ENCODE peak calls at places on chromosomes 7 and 10, in eight cellular contexts. N, Z, F, M, G, V, X and L are unnamed samples.

GRCh38 chr10:21047096-21047495 is 150.0 kb upstream of the NEBL start:
- DNase-seq in N (no peak), Z (no peak), F (no peak), M (no peak), G (no peak), V (no peak), X (no peak), L (no peak)

GRCh38 chr7:151056286-151057037 is 1.2 kb downstream of the CDK5 start:
- DNase-seq in N (no peak), Z (peak), F (no peak), M (no peak), G (no peak), V (no peak), X (peak), L (no peak)

GRCh38 chr7:30157217-30157616 is 22.4 kb downstream of the MTURN start:
- DNase-seq in N (no peak), Z (no peak), F (no peak), M (no peak), G (no peak), V (no peak), X (no peak), L (no peak)

GRCh38 chr10:53401536-53401935 is 629.0 kb upstream of the MBL2 start:
- DNase-seq in N (no peak), Z (no peak), F (no peak), M (no peak), G (no peak), V (no peak), X (no peak), L (no peak)

GRCh38 chr10:130745831-130746230 is 565.7 kb downstream of the TCERG1L start:
- DNase-seq in N (no peak), Z (no peak), F (no peak), M (no peak), G (no peak), V (no peak), X (peak), L (no peak)

GRCh38 chr10:122515588-122516231 is 44.8 kb upstream of the DMBT1 start:
- DNase-seq in N (no peak), Z (no peak), F (no peak), M (peak), G (peak), V (no peak), X (peak), L (no peak)

GRCh38 chr7:45106820-45107219 is 4.7 kb downstream of the TBRG4 start:
- DNase-seq in N (no peak), Z (no peak), F (no peak), M (no peak), G (no peak), V (no peak), X (no peak), L (no peak)

GRCh38 chr10:32795598-32796183 is 162.3 kb downstream of the ITGB1 start:
- DNase-seq in N (peak), Z (peak), F (no peak), M (peak), G (no peak), V (peak), X (no peak), L (no peak)

GRCh38 chr10:19816420-19817250 is at the start of gene PLXDC2:
- DNase-seq in N (no peak), Z (peak), F (peak), M (peak), G (no peak), V (peak), X (no peak), L (no peak)

GRCh38 chr10:100327007-100327700 is 2.9 kb downstream of the PKD2L1 start:
- DNase-seq in N (no peak), Z (no peak), F (no peak), M (peak), G (no peak), V (no peak), X (peak), L (no peak)

GRCh38 chr10:3782456-3783312 is 2.3 kb downstream of the KLF6 start:
- DNase-seq in N (no peak), Z (peak), F (peak), M (peak), G (no peak), V (peak), X (peak), L (peak)

GRCh38 chr7:25852249-25852994 is 299.6 kb upstream of the NFE2L3 start:
- DNase-seq in N (no peak), Z (peak), F (no peak), M (no peak), G (no peak), V (peak), X (no peak), L (no peak)

GRCh38 chr7:1123721-1124120 is 35.8 kb downstream of the GPER1 start:
- DNase-seq in N (peak), Z (peak), F (peak), M (peak), G (no peak), V (peak), X (peak), L (no peak)

GRCh38 chr10:21926949-21927348 is 76.6 kb downstream of the DNAJC1 start:
- DNase-seq in N (peak), Z (peak), F (no peak), M (peak), G (no peak), V (peak), X (no peak), L (peak)

GRCh38 chr7:103551006-103551405 is 105.0 kb upstream of the SLC26A5 start:
- DNase-seq in N (no peak), Z (no peak), F (no peak), M (peak), G (no peak), V (no peak), X (no peak), L (no peak)

GRCh38 chr10:28679941-28680752 is 2.8 kb downstream of the BAMBI start:
- DNase-seq in N (no peak), Z (peak), F (no peak), M (no peak), G (no peak), V (peak), X (no peak), L (no peak)

GRCh38 chr10:108783897-108784296 is 1139.4 kb downstream of the XPNPEP1 start:
- DNase-seq in N (peak), Z (peak), F (no peak), M (peak), G (no peak), V (peak), X (peak), L (no peak)

GRCh38 chr10:133325392-133325760 is 11.3 kb downstream of the CALY start:
- DNase-seq in N (no peak), Z (peak), F (no peak), M (no peak), G (no peak), V (no peak), X (no peak), L (no peak)
- H3K4me3 ChIP-seq in N (peak), Z (peak), F (peak), M (peak), G (peak), V (peak), X (peak), L (peak)

GRCh38 chr7:94513565-94513860 is 3.9 kb downstream of the CASD1 start:
- DNase-seq in N (no peak), Z (no peak), F (no peak), M (peak), G (no peak), V (no peak), X (no peak), L (no peak)

GRCh38 chr7:94509879-94510581 is 421 bp downstream of the CASD1 start:
- DNase-seq in N (peak), Z (peak), F (peak), M (peak), G (peak), V (peak), X (peak), L (no peak)

GRCh38 chr7:94512735-94513564 is 3.3 kb downstream of the CASD1 start:
- DNase-seq in N (no peak), Z (no peak), F (no peak), M (no peak), G (no peak), V (no peak), X (no peak), L (no peak)

GRCh38 chr7:94510582-94511456 is 1.2 kb downstream of the CASD1 start:
- DNase-seq in N (peak), Z (peak), F (no peak), M (peak), G (peak), V (peak), X (peak), L (no peak)

GRCh38 chr7:94511763-94512162 is 2.2 kb downstream of the CASD1 start:
- DNase-seq in N (no peak), Z (no peak), F (no peak), M (peak), G (no peak), V (peak), X (no peak), L (no peak)
- TF ChIP-seq CTCF in N (no peak), Z (no peak), F (no peak), M (no peak), G (no peak), V (no peak), X (no peak), L (no peak)

GRCh38 chr7:109178342-109178741 is 608.7 kb downstream of the DNAJB9 start:
- DNase-seq in N (no peak), Z (no peak), F (no peak), M (no peak), G (no peak), V (no peak), X (no peak), L (no peak)
- H3K4me3 ChIP-seq in N (no peak), Z (no peak), F (no peak), M (no peak), G (no peak), V (no peak), X (no peak), L (no peak)

DNA sequence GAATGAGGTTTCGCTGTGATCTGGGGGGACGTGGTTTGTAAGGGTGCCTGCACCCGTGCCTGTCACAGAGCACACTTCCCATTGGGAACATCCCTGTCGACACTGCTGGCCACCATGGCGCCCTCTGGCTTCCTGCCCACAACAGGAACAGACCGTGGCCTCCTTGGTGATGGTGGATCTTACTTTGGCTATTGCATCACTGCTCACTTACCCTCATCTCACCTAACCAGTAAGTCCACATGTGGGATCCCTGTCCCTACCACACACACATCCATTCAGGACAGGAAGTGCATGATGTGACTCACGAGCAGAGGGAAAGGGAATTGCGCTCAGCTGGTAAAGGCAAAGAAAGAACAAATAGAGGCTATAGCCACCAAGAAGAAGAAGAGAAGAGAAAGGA is 26.2 kb upstream of the SEC61G start:
- DNase-seq in N (no peak), Z (no peak), F (no peak), M (peak), G (no peak), V (no peak), X (no peak), L (no peak)
- TF ChIP-seq CTCF in N (no peak), Z (no peak), F (no peak), M (no peak), G (no peak), V (no peak), X (no peak), L (no peak)

GRCh38 chr10:70412356-70412755 is 8.4 kb downstream of the EIF4EBP2 start:
- DNase-seq in N (no peak), Z (no peak), F (no peak), M (no peak), G (no peak), V (no peak), X (no peak), L (no peak)

GRCh38 chr10:70418713-70419112 is 14.8 kb downstream of the EIF4EBP2 start:
- DNase-seq in N (no peak), Z (no peak), F (no peak), M (no peak), G (no peak), V (no peak), X (no peak), L (no peak)

GRCh38 chr10:70417568-70417967 is 13.6 kb downstream of the EIF4EBP2 start:
- DNase-seq in N (no peak), Z (no peak), F (no peak), M (peak), G (no peak), V (peak), X (no peak), L (no peak)

DNA sequence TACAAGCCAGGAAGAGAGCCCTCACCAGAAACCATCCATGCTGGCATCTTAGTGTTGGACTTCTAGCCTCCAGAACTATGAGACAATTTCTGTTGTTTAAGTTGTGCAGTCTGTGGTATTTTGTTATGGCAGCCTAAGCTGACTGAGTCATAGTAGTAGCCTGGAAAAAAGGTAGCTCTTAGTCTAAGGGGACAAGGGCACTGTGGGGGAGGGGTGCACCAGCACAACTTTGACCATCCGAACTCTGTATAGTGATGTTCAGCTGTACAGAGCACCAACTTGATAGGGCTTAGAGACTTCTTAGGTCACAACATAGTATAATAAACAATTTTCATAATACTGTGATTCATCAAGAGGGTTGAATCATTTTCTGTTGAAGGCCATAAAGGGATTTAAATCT is 14.3 kb downstream of the EIF4EBP2 start:
- DNase-seq in N (no peak), Z (peak), F (no peak), M (peak), G (no peak), V (peak), X (no peak), L (peak)
- H3K4me3 ChIP-seq in N (no peak), Z (no peak), F (no peak), M (no peak), G (no peak), V (no peak), X (no peak), L (no peak)

GRCh38 chr7:107661865-107662379 is 1.3 kb downstream of the SLC26A4 start:
- DNase-seq in N (peak), Z (no peak), F (no peak), M (no peak), G (no peak), V (no peak), X (no peak), L (no peak)
- TF ChIP-seq CTCF in N (no peak), Z (peak), F (no peak), M (no peak), G (no peak), V (no peak), X (no peak), L (no peak)

GRCh38 chr7:130996205-130996840 is 262.3 kb upstream of the KLF14 start:
- DNase-seq in N (no peak), Z (no peak), F (no peak), M (no peak), G (no peak), V (no peak), X (peak), L (no peak)
- H3K4me3 ChIP-seq in N (no peak), Z (no peak), F (no peak), M (no peak), G (no peak), V (no peak), X (no peak), L (no peak)

GRCh38 chr7:155647302-155647701 is 2.8 kb downstream of the RBM33 start:
- DNase-seq in N (no peak), Z (no peak), F (no peak), M (no peak), G (no peak), V (no peak), X (no peak), L (no peak)

GRCh38 chr7:155647734-155648133 is 3.3 kb downstream of the RBM33 start:
- DNase-seq in N (no peak), Z (no peak), F (no peak), M (no peak), G (no peak), V (no peak), X (no peak), L (no peak)

GRCh38 chr7:155644971-155645509 is 579 bp downstream of the RBM33 start:
- DNase-seq in N (peak), Z (peak), F (no peak), M (no peak), G (peak), V (peak), X (peak), L (no peak)

GRCh38 chr7:155645652-155646051 is 1.2 kb downstream of the RBM33 start:
- DNase-seq in N (no peak), Z (no peak), F (no peak), M (no peak), G (no peak), V (no peak), X (no peak), L (no peak)

GRCh38 chr7:155646669-155647068 is 2.2 kb downstream of the RBM33 start:
- DNase-seq in N (no peak), Z (no peak), F (no peak), M (no peak), G (no peak), V (no peak), X (no peak), L (no peak)
- TF ChIP-seq CTCF in N (no peak), Z (no peak), F (no peak), M (no peak), G (no peak), V (no peak), X (no peak), L (no peak)

GRCh38 chr7:123535517-123535916 is 1.1 kb upstream of the IQUB start:
- DNase-seq in N (no peak), Z (no peak), F (no peak), M (no peak), G (no peak), V (no peak), X (no peak), L (no peak)
- H3K4me3 ChIP-seq in N (peak), Z (no peak), F (no peak), M (no peak), G (no peak), V (peak), X (peak), L (no peak)